ENCODE peak calls at places on chromosomes 4 and X, in four cellular contexts. J is esophagus muscularis mucosa, H is pancreas, Z is heart left ventricle. B is an unnamed sample.

GRCh38 chrX:17581650-17582049 is 155.6 kb upstream of the SCML1 start:
- DNase-seq in J (no peak), H (no peak), Z (no peak), B (no peak)

GRCh38 chr4:47469951-47470350 is 6.4 kb upstream of the COMMD8 start:
- DNase-seq in J (no peak), H (no peak), Z (no peak), B (no peak)

GRCh38 chr4:110955748-110956147 is 332.9 kb upstream of the PITX2 start:
- DNase-seq in J (no peak), H (no peak), Z (no peak), B (no peak)

GRCh38 chr4:141645611-141646340 is 9.4 kb downstream of the IL15 start:
- DNase-seq in J (no peak), H (no peak), Z (no peak), B (no peak)

GRCh38 chr4:48974979-48975640 is 11.0 kb upstream of the CWH43 start:
- DNase-seq in J (no peak), H (no peak), Z (no peak), B (no peak)

GRCh38 chr4:76677571-76678326 is 220.2 kb downstream of the SOWAHB start:
- DNase-seq in J (no peak), H (no peak), Z (no peak), B (no peak)

GRCh38 chrX:41085883-41086626 is 810 bp downstream of the USP9X start:
- DNase-seq in J (no peak), H (peak; percentile 60), Z (peak; percentile 55), B (peak; percentile 69)

GRCh38 chrX:20067709-20068315 is 48.9 kb downstream of the MAP7D2 start:
- DNase-seq in J (peak; percentile 91), H (peak; percentile 75), Z (peak; percentile 59), B (peak; percentile 88)

GRCh38 chr4:5747746-5748365 is 36.9 kb downstream of the EVC start:
- DNase-seq in J (no peak), H (no peak), Z (peak; percentile 44), B (peak; percentile 67)

GRCh38 chr4:147351083-147351787 is 129.7 kb upstream of the EDNRA start:
- DNase-seq in J (no peak), H (no peak), Z (no peak), B (no peak)

GRCh38 chr4:120331486-120332281 is 265.0 kb upstream of the MAD2L1 start:
- DNase-seq in J (no peak), H (peak; percentile 38), Z (no peak), B (no peak)

GRCh38 chr4:8260656-8261111 is 8.9 kb upstream of the HTRA3 start:
- DNase-seq in J (no peak), H (no peak), Z (no peak), B (peak; percentile 65)

GRCh38 chr4:24413311-24413784 is 171.0 kb downstream of the DHX15 start:
- DNase-seq in J (no peak), H (no peak), Z (no peak), B (no peak)

GRCh38 chr4:4666693-4667642 is 125.1 kb upstream of the STX18 start:
- DNase-seq in J (no peak), H (no peak), Z (no peak), B (peak; percentile 39)

GRCh38 chr4:5376015-5376414 is 324.7 kb downstream of the STK32B start:
- DNase-seq in J (no peak), H (no peak), Z (no peak), B (no peak)

GRCh38 chr4:18816228-18816891 is 794.8 kb upstream of the LCORL start:
- DNase-seq in J (no peak), H (no peak), Z (no peak), B (no peak)

GRCh38 chrX:6890862-6891261 is 256.6 kb upstream of the STS start:
- DNase-seq in J (no peak), H (no peak), Z (no peak), B (no peak)

GRCh38 chr4:78584863-78585576 is 33.5 kb downstream of the ANXA3 start:
- DNase-seq in J (no peak), H (no peak), Z (no peak), B (no peak)

GRCh38 chr4:83387922-83388676 is 53.5 kb upstream of the HPSE start:
- DNase-seq in J (no peak), H (no peak), Z (no peak), B (no peak)

GRCh38 chrX:113980953-113981352 is 602.9 kb upstream of the HTR2C start:
- DNase-seq in J (no peak), H (no peak), Z (no peak), B (no peak)

GRCh38 chr4:151460434-151460833 is 51.5 kb downstream of the FHIP1A start:
- DNase-seq in J (no peak), H (no peak), Z (no peak), B (no peak)

GRCh38 chrX:63918611-63919010 is 133.6 kb upstream of the ARHGEF9 start:
- DNase-seq in J (no peak), H (no peak), Z (no peak), B (no peak)

GRCh38 chr4:70715097-70715496 is 6.7 kb upstream of the RUFY3 start:
- DNase-seq in J (no peak), H (no peak), Z (no peak), B (no peak)

GRCh38 chrX:105972690-105973386 is 65.7 kb downstream of the SERPINA7 start:
- DNase-seq in J (no peak), H (no peak), Z (no peak), B (no peak)

GRCh38 chrX:102669526-102669925 is 18.2 kb downstream of the GPRASP1 start:
- DNase-seq in J (no peak), H (no peak), Z (no peak), B (no peak)

GRCh38 chrX:68363984-68364383 is 69.3 kb downstream of the OPHN1 start:
- DNase-seq in J (no peak), H (no peak), Z (no peak), B (no peak)

GRCh38 chr4:3304831-3305609 is 12.2 kb downstream of the RGS12 start:
- DNase-seq in J (no peak), H (peak; percentile 8), Z (peak; percentile 55), B (peak; percentile 49)

GRCh38 chr4:144572660-144573059 is 73.3 kb upstream of the HHIP start:
- DNase-seq in J (no peak), H (no peak), Z (no peak), B (no peak)

GRCh38 chr4:72564184-72564583 is 4.8 kb downstream of the ADAMTS3 start:
- DNase-seq in J (no peak), H (no peak), Z (no peak), B (no peak)

GRCh38 chr4:7687796-7688195 is 251.9 kb downstream of the AFAP1 start:
- DNase-seq in J (no peak), H (no peak), Z (no peak), B (no peak)

DNA sequence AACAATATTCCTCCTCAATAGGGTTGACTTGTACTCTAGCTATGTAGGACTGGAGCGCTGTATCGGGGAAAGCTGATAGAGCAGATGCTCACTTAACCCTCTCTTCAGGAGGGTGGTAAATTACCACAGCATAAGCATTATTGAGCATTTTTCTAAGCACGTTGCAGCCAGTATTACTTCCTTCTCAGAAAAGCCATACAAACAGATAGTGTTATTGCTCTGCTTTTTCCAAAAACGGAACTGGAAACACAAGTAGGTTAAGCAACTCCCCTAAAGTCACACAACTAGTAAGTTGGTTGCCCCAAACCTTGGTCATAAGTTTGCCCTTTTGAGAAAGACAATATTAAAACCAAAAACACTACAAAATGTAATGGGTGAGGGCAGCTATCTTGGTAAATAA is 73.8 kb downstream of the REELD1 start:
- DNase-seq in J (no peak), H (no peak), Z (no peak), B (no peak)
- TF ChIP-seq CTCF in J (no peak), H (no peak), Z (no peak), B (no peak)

DNA sequence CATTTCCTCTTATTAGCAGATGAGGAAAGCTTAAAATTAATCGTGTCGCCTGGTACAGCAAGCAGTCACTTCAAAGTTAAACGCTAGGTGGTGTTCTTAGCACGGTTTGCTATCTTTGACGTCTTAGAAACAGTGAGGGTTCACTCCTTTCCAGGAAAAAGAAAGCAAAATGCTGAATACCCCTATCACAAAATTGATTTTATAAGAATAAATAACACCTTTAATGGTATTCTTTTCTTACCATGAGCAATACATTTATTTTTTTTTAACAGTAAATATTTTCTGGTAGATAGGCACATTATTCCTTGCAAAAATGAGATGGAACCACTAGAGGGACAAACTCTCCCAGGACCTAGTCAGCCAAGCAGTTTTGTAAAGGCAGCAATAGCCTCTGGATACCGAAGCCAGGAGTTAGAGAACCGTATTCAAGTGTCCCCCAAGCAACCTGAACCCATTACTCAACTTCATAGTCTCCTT is 153.9 kb downstream of the KDR start:
- DNase-seq in J (no peak), H (no peak), Z (no peak), B (no peak)
- TF ChIP-seq CTCF in J (peak; percentile 74), H (peak; percentile 31), Z (peak; percentile 72), B (peak; percentile 67)

GRCh38 chrX:134026732-134027311 is 41.4 kb upstream of the GPC3 start:
- DNase-seq in J (no peak), H (peak; percentile 64), Z (peak; percentile 19), B (peak; percentile 37)
- TF ChIP-seq CTCF in J (peak; percentile 39), H (peak; percentile 21), Z (peak; percentile 47), B (peak; percentile 42)

GRCh38 chrX:117998171-117998570 is 118.4 kb downstream of the KLHL13 start:
- DNase-seq in J (no peak), H (no peak), Z (no peak), B (no peak)

GRCh38 chrX:117995378-117995777 is 121.2 kb downstream of the KLHL13 start:
- DNase-seq in J (no peak), H (no peak), Z (no peak), B (no peak)

GRCh38 chrX:117996408-117996807 is 120.2 kb downstream of the KLHL13 start:
- DNase-seq in J (no peak), H (no peak), Z (no peak), B (no peak)

GRCh38 chrX:118000518-118000917 is 116.1 kb downstream of the KLHL13 start:
- DNase-seq in J (no peak), H (no peak), Z (no peak), B (no peak)

GRCh38 chrX:117996918-117997480 is 119.6 kb downstream of the KLHL13 start:
- DNase-seq in J (no peak), H (no peak), Z (no peak), B (no peak)
- TF ChIP-seq CTCF in J (peak; percentile 19), H (no peak), Z (peak; percentile 23), B (no peak)

GRCh38 chr4:156638925-156639605 is 332.5 kb downstream of the PDGFC start:
- DNase-seq in J (no peak), H (no peak), Z (no peak), B (no peak)
- TF ChIP-seq CTCF in J (no peak), H (no peak), Z (no peak), B (no peak)

GRCh38 chrX:50996930-50997329 is 86.4 kb downstream of the BMP15 start:
- DNase-seq in J (no peak), H (no peak), Z (no peak), B (no peak)
- TF ChIP-seq CTCF in J (no peak), H (no peak), Z (no peak), B (no peak)

B was measured in uterus.